ENCODE peak calls at places on chromosomes 5 and 9, in seven cellular contexts. N is ovary, F is breast epithelium, Z is heart left ventricle, P is stomach, J is adrenal gland, U is prostate gland. R is an unnamed sample.

GRCh38 chr5:80206282-80206681 is 49.6 kb downstream of the SERINC5 start:
- DNase-seq in Z (no peak), F (no peak), P (no peak), U (no peak), J (no peak), N (no peak), R (no peak)

GRCh38 chr9:136239963-136240330 is 5.7 kb downstream of the QSOX2 start:
- DNase-seq in U (no peak), J (no peak), Z (no peak), P (no peak), F (no peak), N (no peak), R (peak)

GRCh38 chr5:143992461-143992860 is 178.0 kb downstream of the YIPF5 start:
- DNase-seq in Z (no peak), P (no peak), N (no peak), J (no peak), U (no peak), F (no peak), R (no peak)

GRCh38 chr9:34633851-34634550 is 3.6 kb downstream of the SIGMAR1 start:
- DNase-seq in U (peak), P (peak), Z (peak), N (peak), F (no peak), J (peak), R (peak)

GRCh38 chr5:124746916-124747769 is 704 bp upstream of the ZNF608 start:
- DNase-seq in U (peak), J (peak), N (peak), F (peak), Z (peak), P (peak), R (peak)

GRCh38 chr9:130927995-130928900 is 10.8 kb downstream of the FIBCD1 start:
- DNase-seq in U (peak), P (peak), F (no peak), N (peak), J (peak), Z (peak), R (peak)

GRCh38 chr5:124477577-124477976 is 268.9 kb downstream of the ZNF608 start:
- DNase-seq in P (no peak), J (no peak), N (no peak), Z (no peak), F (no peak), U (peak), R (no peak)

GRCh38 chr9:134267305-134268265 is 58.7 kb upstream of the RXRA start:
- DNase-seq in N (no peak), P (no peak), F (no peak), U (no peak), J (peak), Z (peak), R (no peak)

GRCh38 chr9:105854056-105854782 is 159.9 kb downstream of the TMEM38B start:
- DNase-seq in U (no peak), N (no peak), F (no peak), J (no peak), P (no peak), Z (no peak), R (no peak)

GRCh38 chr5:147735621-147736125 is 46.9 kb downstream of the JAKMIP2 start:
- DNase-seq in F (no peak), J (no peak), P (no peak), U (no peak), Z (no peak), N (no peak), R (no peak)

GRCh38 chr9:17810728-17811634 is 232.1 kb downstream of the SH3GL2 start:
- DNase-seq in N (peak), P (peak), Z (peak), U (peak), F (no peak), J (peak), R (peak)

GRCh38 chr5:167208911-167209310 is 1082.5 kb upstream of the WWC1 start:
- DNase-seq in P (no peak), J (no peak), N (no peak), F (no peak), U (no peak), Z (no peak), R (no peak)

GRCh38 chr5:38719916-38720315 is 125.9 kb upstream of the OSMR start:
- DNase-seq in F (no peak), J (no peak), N (no peak), P (no peak), U (no peak), Z (no peak), R (no peak)

GRCh38 chr5:172048539-172049101 is 42.2 kb upstream of the FBXW11 start:
- DNase-seq in U (no peak), Z (no peak), F (no peak), N (no peak), P (no peak), J (peak), R (no peak)

GRCh38 chr5:142976861-142977260 is 206.7 kb downstream of the ARHGAP26 start:
- DNase-seq in P (no peak), F (no peak), N (no peak), U (no peak), J (no peak), Z (no peak), R (no peak)

GRCh38 chr5:121164632-121165031 is 687.0 kb upstream of the FTMT start:
- DNase-seq in U (no peak), F (no peak), P (no peak), N (no peak), Z (no peak), J (no peak), R (no peak)

GRCh38 chr5:72034710-72035109 is 72.6 kb upstream of the MAP1B start:
- DNase-seq in P (no peak), J (no peak), N (no peak), F (no peak), Z (no peak), U (no peak), R (no peak)

GRCh38 chr9:135795391-135795790 is 93.4 kb downstream of the KCNT1 start:
- DNase-seq in Z (no peak), P (no peak), F (no peak), J (no peak), N (no peak), U (no peak), R (no peak)

GRCh38 chr5:60248900-60249299 is 355.4 kb upstream of the PDE4D start:
- DNase-seq in J (peak), P (no peak), N (no peak), Z (peak), U (no peak), F (no peak), R (no peak)

GRCh38 chr5:55037046-55037771 is 13.2 kb downstream of the GZMK start:
- DNase-seq in P (no peak), N (no peak), Z (no peak), F (no peak), U (no peak), J (no peak), R (peak)

GRCh38 chr5:135829681-135830383 is 4.6 kb upstream of the SLC25A48 start:
- DNase-seq in F (peak), U (peak), Z (peak), J (peak), P (peak), N (peak), R (peak)

GRCh38 chr5:32138839-32139493 is 35.2 kb downstream of the GOLPH3 start:
- DNase-seq in N (no peak), Z (no peak), U (no peak), F (no peak), J (no peak), P (no peak), R (no peak)

GRCh38 chr5:146533882-146534281 is 17.9 kb upstream of the GPR151 start:
- DNase-seq in U (no peak), F (no peak), J (no peak), Z (no peak), N (no peak), P (no peak), R (no peak)

GRCh38 chr5:130652178-130652577 is 512.9 kb downstream of the HINT1 start:
- DNase-seq in N (no peak), Z (no peak), P (no peak), U (no peak), J (no peak), F (no peak), R (no peak)

GRCh38 chr5:163696270-163696887 is 191.0 kb downstream of the MAT2B start:
- DNase-seq in N (no peak), U (peak), F (no peak), J (peak), P (no peak), Z (no peak), R (peak)

GRCh38 chr5:147234825-147235635 is at the start of gene STK32A:
- DNase-seq in F (no peak), U (no peak), P (peak), J (peak), Z (peak), N (peak), R (peak)

GRCh38 chr9:101453776-101454570 is 18.4 kb upstream of the ALDOB start:
- DNase-seq in P (no peak), Z (no peak), F (no peak), J (peak), N (no peak), U (no peak), R (no peak)

GRCh38 chr5:43041669-43042175 is 1.6 kb upstream of the ANXA2R start:
- DNase-seq in N (peak), U (peak), P (peak), Z (no peak), J (peak), F (no peak), R (peak)

GRCh38 chr5:88804444-88804843 is 78.5 kb downstream of the MEF2C start:
- DNase-seq in N (no peak), J (no peak), F (no peak), Z (no peak), P (no peak), U (no peak), R (no peak)
- TF ChIP-seq POLR2A in N (no peak), J (no peak), F (no peak), Z (no peak), P (no peak), U (no peak), R (no peak)

GRCh38 chr5:9617191-9617590 is 13.0 kb downstream of the TAS2R1 start:
- DNase-seq in F (no peak), U (no peak), P (no peak), Z (no peak), N (no peak), J (no peak), R (no peak)

GRCh38 chr5:9613360-9613759 is 16.8 kb downstream of the TAS2R1 start:
- DNase-seq in Z (no peak), P (no peak), N (no peak), U (no peak), J (no peak), F (no peak), R (no peak)

GRCh38 chr5:9621379-9621903 is 8.7 kb downstream of the TAS2R1 start:
- DNase-seq in Z (no peak), N (no peak), J (no peak), U (no peak), F (no peak), P (no peak), R (no peak)

GRCh38 chr5:9619331-9620092 is 10.6 kb downstream of the TAS2R1 start:
- DNase-seq in F (no peak), P (no peak), U (no peak), J (no peak), N (no peak), Z (peak), R (no peak)

GRCh38 chr5:9617739-9618504 is 12.2 kb downstream of the TAS2R1 start:
- DNase-seq in J (no peak), F (no peak), Z (no peak), U (no peak), N (no peak), P (no peak), R (no peak)
- H3K27ac ChIP-seq in J (no peak), F (no peak), Z (no peak), U (no peak), N (no peak), P (peak), R (no peak)

GRCh38 chr9:127778280-127779135 is at the start of gene SH2D3C:
- DNase-seq in Z (peak), P (no peak), F (no peak), J (no peak), U (no peak), N (no peak), R (peak)
- TF ChIP-seq POLR2A in Z (no peak), P (no peak), F (no peak), J (no peak), U (no peak), N (no peak), R (peak)

GRCh38 chr9:92179286-92180002 is 64.2 kb upstream of the SPTLC1 start:
- DNase-seq in N (no peak), U (no peak), P (no peak), J (no peak), F (no peak), Z (no peak), R (no peak)

GRCh38 chr9:92184041-92184564 is 68.9 kb upstream of the SPTLC1 start:
- DNase-seq in U (no peak), P (no peak), Z (no peak), J (no peak), F (no peak), N (no peak), R (no peak)

GRCh38 chr9:92183449-92183848 is 68.2 kb upstream of the SPTLC1 start:
- DNase-seq in J (no peak), P (no peak), N (no peak), Z (no peak), F (no peak), U (no peak), R (no peak)

GRCh38 chr9:92180669-92181181 is 65.5 kb upstream of the SPTLC1 start:
- DNase-seq in N (no peak), P (no peak), Z (peak), U (no peak), J (peak), F (no peak), R (no peak)

DNA sequence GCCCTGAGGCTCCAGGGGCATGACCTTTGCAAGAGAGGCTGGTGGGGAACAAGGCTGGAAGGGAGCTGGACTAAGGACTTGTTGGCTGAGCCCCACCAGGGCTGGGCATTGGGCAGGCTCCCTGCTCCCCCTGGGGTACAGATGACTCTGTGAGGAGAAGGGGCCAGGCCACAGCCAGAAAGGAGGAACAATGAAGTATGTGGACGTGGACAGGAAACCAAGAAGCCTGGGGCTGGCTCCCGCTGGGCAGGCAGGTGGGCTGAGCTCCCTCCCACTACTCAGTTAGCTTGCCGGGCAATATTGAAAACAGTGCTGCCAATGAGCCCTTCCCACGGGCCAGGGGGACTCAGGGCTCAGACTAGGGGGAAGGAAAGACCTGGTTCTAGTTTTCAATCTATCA is 66.1 kb upstream of the SPTLC1 start:
- DNase-seq in Z (no peak), N (no peak), F (no peak), U (no peak), J (no peak), P (no peak), R (no peak)
- H3K27ac ChIP-seq in Z (no peak), N (no peak), F (no peak), U (no peak), J (no peak), P (no peak), R (no peak)

R was measured in transverse colon.